ENCODE peak calls at places on chromosomes 5 and 9, in five cellular contexts. B is endothelial cell of umbilical vein, Z is HCT116, E is IMR-90, G is H1. Q is an unnamed sample.

GRCh38 chr9:122040573-122041242 is 52.4 kb downstream of the TTLL11 start:
- DNase-seq in B (no peak), Z (no peak), E (no peak), G (no peak), Q (no peak)

GRCh38 chr9:122900791-122901190 is 4.4 kb downstream of the RC3H2 start:
- DNase-seq in B (peak), Z (no peak), E (peak), G (no peak), Q (no peak)

GRCh38 chr5:151345808-151346478 is 1.4 kb downstream of the SLC36A2 start:
- DNase-seq in B (no peak), Z (no peak), E (peak), G (no peak), Q (no peak)

GRCh38 chr5:168939131-168939530 is 360.0 kb upstream of the PANK3 start:
- DNase-seq in B (no peak), Z (no peak), E (no peak), G (no peak), Q (no peak)

GRCh38 chr5:73540192-73540591 is 25.2 kb downstream of the ANKRA2 start:
- DNase-seq in B (peak), Z (no peak), E (peak), G (no peak), Q (peak)

GRCh38 chr5:76714771-76715483 is 999 bp upstream of the F2R start:
- DNase-seq in B (no peak), Z (no peak), E (no peak), G (no peak), Q (no peak)

GRCh38 chr9:114054191-114054690 is 23.9 kb downstream of the AMBP start:
- DNase-seq in B (no peak), Z (no peak), E (no peak), G (no peak), Q (no peak)

GRCh38 chr5:120405291-120405864 is 58.7 kb upstream of the PRR16 start:
- DNase-seq in B (peak), Z (no peak), E (peak), G (no peak), Q (no peak)

GRCh38 chr5:139460457-139460856 is 2.1 kb downstream of the ECSCR start:
- DNase-seq in B (no peak), Z (no peak), E (no peak), G (no peak), Q (no peak)

GRCh38 chr5:139459451-139459934 is 3.0 kb downstream of the ECSCR start:
- DNase-seq in B (peak), Z (no peak), E (no peak), G (no peak), Q (peak)

GRCh38 chr5:139457241-139457640 is 5.3 kb downstream of the ECSCR start:
- DNase-seq in B (no peak), Z (no peak), E (no peak), G (no peak), Q (no peak)

GRCh38 chr5:139457653-139458306 is 4.8 kb downstream of the ECSCR start:
- DNase-seq in B (no peak), Z (no peak), E (no peak), G (no peak), Q (no peak)

DNA sequence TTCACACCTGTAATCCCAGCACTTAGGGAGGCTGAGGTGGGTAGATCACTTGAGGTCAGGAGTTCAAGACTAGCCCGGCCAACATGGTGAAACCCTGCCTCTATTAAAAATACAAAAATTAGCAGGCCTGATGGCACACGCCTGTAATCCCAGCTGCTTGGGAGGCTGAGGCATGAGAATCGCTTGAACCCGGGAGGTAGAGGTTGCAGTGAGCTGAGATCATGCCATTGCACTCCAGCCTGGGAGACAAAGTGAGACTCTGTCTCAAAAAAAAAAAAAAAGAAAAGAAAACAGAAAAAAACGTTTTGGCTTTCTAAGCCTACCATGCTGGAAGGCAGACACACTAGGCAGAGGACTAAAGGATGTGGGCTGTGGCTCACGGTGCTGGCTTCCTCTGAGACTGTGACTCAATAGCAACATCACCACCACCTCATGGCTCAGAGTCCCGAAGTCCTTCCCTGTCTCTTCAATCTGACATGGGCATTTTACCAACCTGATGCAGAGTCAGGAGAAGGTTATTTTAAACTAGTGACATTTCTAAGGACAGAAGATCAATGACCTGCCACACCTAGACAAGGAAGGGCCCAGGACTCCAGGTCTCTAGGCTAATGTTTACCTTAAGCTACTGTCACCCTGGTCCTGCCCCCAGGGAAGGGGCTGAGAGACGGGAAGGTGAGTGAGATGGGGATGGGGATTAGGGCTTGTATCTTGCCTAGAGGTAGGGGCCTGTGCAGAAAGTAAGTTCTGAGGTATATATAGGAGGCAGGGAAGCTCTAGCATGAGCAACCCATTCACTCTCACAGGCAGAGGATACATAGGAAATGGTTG is 3.7 kb downstream of the ECSCR start:
- DNase-seq in B (peak), Z (no peak), E (peak), G (no peak), Q (no peak)
- TF ChIP-seq POLR2A in B (no peak), Z (no peak), E (no peak), G (no peak), Q (no peak)

DNA sequence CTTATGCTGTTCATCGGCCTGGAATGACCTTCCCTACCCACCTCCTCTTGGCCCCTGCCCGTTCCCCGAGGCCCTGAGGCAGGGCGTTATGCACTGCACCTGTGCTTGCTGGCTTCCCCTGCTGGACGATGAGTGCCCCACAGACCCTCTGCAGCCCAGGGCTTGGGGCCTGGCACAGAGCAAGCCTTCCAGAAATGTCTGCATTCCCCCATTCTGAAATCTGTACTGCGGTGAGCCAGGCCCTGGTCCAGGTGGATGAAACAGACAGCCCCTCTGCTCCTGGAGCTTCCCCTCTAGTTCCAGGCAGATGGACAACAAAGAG is 35.0 kb downstream of the UNC5A start:
- DNase-seq in B (no peak), Z (no peak), E (no peak), G (no peak), Q (no peak)
- H2AFZ ChIP-seq in B (no peak), Z (no peak), E (peak), G (no peak), Q (no peak)

DNA sequence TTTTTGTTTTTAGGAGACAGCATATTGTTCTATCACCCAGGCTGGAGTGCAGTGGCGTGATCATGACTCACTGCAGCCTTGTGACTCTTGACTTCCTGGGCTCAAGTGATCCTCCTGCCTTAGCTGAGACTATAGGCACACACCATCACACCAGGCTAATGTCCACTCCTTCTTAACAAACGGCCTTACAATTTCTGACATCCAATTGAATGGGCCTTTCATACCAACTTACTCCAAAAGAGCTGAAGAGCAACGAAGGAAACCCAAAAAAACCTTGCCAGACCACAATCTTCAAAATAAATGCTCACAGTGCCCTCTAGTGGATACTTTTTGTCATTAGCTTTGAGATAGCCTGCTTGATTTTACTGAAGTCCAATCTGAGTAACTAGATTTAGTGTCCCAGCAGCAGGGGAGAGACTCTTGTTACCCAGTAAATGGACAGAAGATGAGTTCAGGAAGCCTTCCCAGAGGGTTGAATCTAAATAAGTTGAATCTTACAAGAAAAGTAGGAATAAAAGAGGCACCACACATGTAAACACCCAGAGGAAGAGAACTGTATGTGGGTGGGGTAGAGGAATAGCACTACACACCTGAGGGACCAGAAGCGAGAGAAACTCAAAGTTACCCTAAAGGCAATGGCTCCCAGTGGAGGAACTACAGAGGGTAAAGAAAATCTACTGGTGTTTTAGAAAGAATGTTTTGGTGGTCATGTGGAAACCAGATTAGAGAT is 9.3 kb downstream of the ZNF622 start:
- DNase-seq in B (peak), Z (peak), E (peak), G (no peak), Q (peak)
- TF ChIP-seq POLR2A in B (no peak), Z (no peak), E (no peak), G (no peak), Q (no peak)

GRCh38 chr9:2014148-2014547 is 999 bp upstream of the SMARCA2 start:
- DNase-seq in B (no peak), Z (no peak), E (no peak), G (no peak), Q (no peak)

GRCh38 chr9:2014696-2015580 is at the start of gene SMARCA2:
- DNase-seq in B (peak), Z (peak), E (peak), G (no peak), Q (peak)

GRCh38 chr9:2015581-2016410 is 649 bp downstream of the SMARCA2 start:
- DNase-seq in B (peak), Z (no peak), E (peak), G (no peak), Q (peak)

GRCh38 chr9:2013688-2014087 is 1.5 kb upstream of the SMARCA2 start:
- DNase-seq in B (no peak), Z (no peak), E (peak), G (no peak), Q (no peak)

DNA sequence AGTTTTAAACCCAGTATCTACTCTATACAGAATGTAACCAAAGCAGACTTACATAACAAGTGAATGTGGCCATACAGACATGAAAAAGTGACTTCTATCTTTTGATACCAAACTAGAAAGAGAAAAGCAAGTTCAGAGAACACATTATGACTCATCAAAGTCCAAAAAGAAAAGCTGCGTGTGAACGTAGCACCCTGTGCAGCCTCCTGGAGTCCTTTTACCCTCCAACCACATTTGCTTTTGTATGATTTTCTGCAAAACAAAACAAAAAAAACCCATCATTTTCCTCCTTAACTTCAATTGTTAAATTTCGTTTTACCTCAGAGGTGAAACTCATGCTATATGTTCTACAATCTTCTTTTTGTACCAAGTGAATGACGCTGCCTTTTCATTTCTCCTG is 2.8 kb upstream of the SMARCA2 start:
- DNase-seq in B (no peak), Z (no peak), E (no peak), G (no peak), Q (no peak)
- H2AFZ ChIP-seq in B (no peak), Z (no peak), E (no peak), G (no peak), Q (no peak)

GRCh38 chr9:85941617-85941930 is 628 bp downstream of the NAA35 start:
- DNase-seq in B (no peak), Z (no peak), E (no peak), G (no peak), Q (no peak)

GRCh38 chr9:85942913-85943729 is 2.2 kb downstream of the NAA35 start:
- DNase-seq in B (no peak), Z (no peak), E (no peak), G (no peak), Q (no peak)

GRCh38 chr9:85941966-85942912 is 1.3 kb downstream of the NAA35 start:
- DNase-seq in B (no peak), Z (no peak), E (no peak), G (no peak), Q (no peak)

GRCh38 chr9:85940275-85940831 is 593 bp upstream of the NAA35 start:
- DNase-seq in B (no peak), Z (no peak), E (no peak), G (no peak), Q (no peak)

GRCh38 chr9:85940832-85941616 is at the start of gene NAA35:
- DNase-seq in B (peak), Z (peak), E (peak), G (peak), Q (peak)
- TF ChIP-seq POLR2A in B (no peak), Z (no peak), E (peak), G (peak), Q (peak)

GRCh38 chr5:157593036-157593435 is 17.5 kb upstream of the ADAM19 start:
- DNase-seq in B (no peak), Z (no peak), E (no peak), G (no peak), Q (no peak)
- H2AFZ ChIP-seq in B (peak), Z (peak), E (no peak), G (no peak), Q (no peak)

GRCh38 chr5:150180241-150181027 is 9.4 kb upstream of the SLC6A7 start:
- DNase-seq in B (no peak), Z (no peak), E (peak), G (no peak), Q (no peak)
- TF ChIP-seq POLR2A in B (no peak), Z (no peak), E (no peak), G (no peak), Q (no peak)

GRCh38 chr5:2686296-2686695 is 65.2 kb downstream of the IRX2 start:
- DNase-seq in B (no peak), Z (no peak), E (no peak), G (no peak), Q (no peak)
- H2AFZ ChIP-seq in B (no peak), Z (no peak), E (no peak), G (no peak), Q (no peak)

GRCh38 chr9:16293610-16294009 is 576.9 kb downstream of the BNC2 start:
- DNase-seq in B (no peak), Z (no peak), E (no peak), G (no peak), Q (no peak)
- TF ChIP-seq POLR2A in B (no peak), Z (no peak), E (no peak), G (no peak), Q (no peak)

Q was measured in HepG2.